ENCODE peak calls at places on chromosome 1, in four cellular contexts. I is left ventricle myocardium inferior, Y is hepatocyte, F is psoas muscle. J is an unnamed sample.

GRCh38 chr1:211589782-211590721 is 11.1 kb upstream of the SLC30A1 start:
- DNase-seq in Y (no peak), I (peak), F (peak), J (no peak)

GRCh38 chr1:180167021-180167701 is 12.5 kb downstream of the QSOX1 start:
- DNase-seq in F (no peak), Y (no peak), I (no peak), J (no peak)

GRCh38 chr1:186404454-186405051 is 28.9 kb downstream of the ODR4 start:
- DNase-seq in I (no peak), Y (peak), F (no peak), J (no peak)

GRCh38 chr1:31297273-31298247 is 728 bp downstream of the ZCCHC17 start:
- DNase-seq in F (no peak), I (no peak), Y (peak), J (peak)

GRCh38 chr1:226476657-226477319 is 68.9 kb upstream of the PARP1 start:
- DNase-seq in I (no peak), Y (no peak), F (no peak), J (no peak)

GRCh38 chr1:171590022-171590421 is 32.0 kb upstream of the MYOCOS start:
- DNase-seq in I (no peak), Y (no peak), F (no peak), J (no peak)

GRCh38 chr1:197632000-197632399 is 143.3 kb downstream of the DENND1B start:
- DNase-seq in Y (no peak), I (no peak), F (no peak), J (no peak)

GRCh38 chr1:48077860-48078259 is 80.7 kb upstream of the TRABD2B start:
- DNase-seq in F (no peak), Y (peak), I (no peak), J (peak)

GRCh38 chr1:202194328-202194648 is 689 bp downstream of the LGR6 start:
- DNase-seq in Y (no peak), F (no peak), I (no peak), J (no peak)

GRCh38 chr1:19582318-19582717 is 61.8 kb upstream of the NBL1 start:
- DNase-seq in F (peak), I (peak), Y (peak), J (peak)

GRCh38 chr1:66468712-66469111 is 65.2 kb upstream of the SGIP1 start:
- DNase-seq in F (no peak), Y (no peak), I (no peak), J (no peak)

GRCh38 chr1:185435696-185436379 is 118.8 kb upstream of the IVNS1ABP start:
- DNase-seq in F (no peak), I (no peak), Y (no peak), J (no peak)

GRCh38 chr1:92599184-92599583 is 112.5 kb upstream of the GFI1 start:
- DNase-seq in I (no peak), Y (peak), F (no peak), J (no peak)

GRCh38 chr1:17295292-17295691 is 12.7 kb upstream of the PADI4 start:
- DNase-seq in Y (no peak), I (no peak), F (no peak), J (no peak)

GRCh38 chr1:17293681-17294415 is 14.1 kb upstream of the PADI4 start:
- DNase-seq in Y (no peak), I (no peak), F (no peak), J (no peak)

GRCh38 chr1:17289756-17290155 is 18.2 kb upstream of the PADI4 start:
- DNase-seq in F (no peak), Y (no peak), I (no peak), J (no peak)

GRCh38 chr1:17290553-17290952 is 17.4 kb upstream of the PADI4 start:
- DNase-seq in Y (no peak), I (no peak), F (no peak), J (no peak)

GRCh38 chr1:17292299-17293198 is 15.4 kb upstream of the PADI4 start:
- DNase-seq in I (no peak), F (no peak), Y (no peak), J (no peak)
- H3K27ac ChIP-seq in I (no peak), F (no peak), Y (no peak), J (no peak)

GRCh38 chr1:22709891-22710687 is 550 bp upstream of the EPHB2 start:
- DNase-seq in I (peak), Y (peak), F (peak), J (peak)

GRCh38 chr1:22710688-22711024 is at the start of gene EPHB2:
- DNase-seq in I (peak), F (peak), Y (peak), J (peak)

GRCh38 chr1:22708777-22709176 is 1.9 kb upstream of the EPHB2 start:
- DNase-seq in F (no peak), Y (no peak), I (no peak), J (no peak)

GRCh38 chr1:22711071-22711470 is 432 bp downstream of the EPHB2 start:
- DNase-seq in F (no peak), Y (peak), I (no peak), J (no peak)

DNA sequence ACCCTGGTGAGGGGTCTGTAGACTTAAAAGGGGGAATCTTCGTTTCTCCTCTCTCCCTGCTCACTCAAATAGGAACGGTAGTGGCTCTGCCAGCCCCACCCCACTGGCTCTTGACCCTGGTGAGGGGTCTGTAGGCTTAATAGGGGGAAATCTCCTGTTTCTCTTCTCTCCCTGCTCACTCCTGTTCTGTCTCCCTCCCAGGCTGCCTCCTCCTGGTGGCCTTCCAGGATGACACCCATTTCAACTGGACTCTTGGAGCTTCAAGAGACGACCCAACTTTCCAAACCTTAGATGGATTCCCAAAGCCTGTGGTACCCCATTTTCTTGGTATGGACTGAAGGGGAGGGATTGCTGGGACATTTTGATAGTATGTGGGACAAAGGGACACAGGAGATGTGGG is 1.4 kb upstream of the EPHB2 start:
- DNase-seq in I (no peak), Y (no peak), F (no peak), J (no peak)
- TF ChIP-seq CTCF in I (no peak), Y (peak), F (no peak), J (peak)

GRCh38 chr1:98321191-98321590 is 340.3 kb upstream of the SNX7 start:
- DNase-seq in Y (no peak), I (no peak), F (no peak), J (no peak)

GRCh38 chr1:98314591-98314990 is 346.9 kb upstream of the SNX7 start:
- DNase-seq in Y (no peak), I (no peak), F (no peak), J (no peak)

GRCh38 chr1:98316286-98316685 is 345.2 kb upstream of the SNX7 start:
- DNase-seq in F (no peak), Y (peak), I (no peak), J (no peak)

GRCh38 chr1:98315309-98315708 is 346.2 kb upstream of the SNX7 start:
- DNase-seq in I (no peak), Y (no peak), F (no peak), J (no peak)
- H3K27ac ChIP-seq in I (no peak), Y (no peak), F (no peak), J (no peak)

GRCh38 chr1:85894651-85895050 is 186.4 kb upstream of the ZNHIT6 start:
- DNase-seq in F (peak), Y (peak), I (no peak), J (no peak)
- TF ChIP-seq CTCF in F (peak), Y (peak), I (peak), J (peak)

GRCh38 chr1:88134983-88135921 is 548.8 kb upstream of the PKN2 start:
- DNase-seq in Y (no peak), F (no peak), I (no peak), J (no peak)

GRCh38 chr1:88145752-88146151 is 538.3 kb upstream of the PKN2 start:
- DNase-seq in F (no peak), Y (peak), I (no peak), J (no peak)

GRCh38 chr1:88141499-88142074 is 542.5 kb upstream of the PKN2 start:
- DNase-seq in I (no peak), Y (no peak), F (no peak), J (no peak)

GRCh38 chr1:88140325-88140724 is 543.7 kb upstream of the PKN2 start:
- DNase-seq in F (no peak), I (no peak), Y (no peak), J (no peak)
- H3K27ac ChIP-seq in F (no peak), I (no peak), Y (no peak), J (no peak)

GRCh38 chr1:174743654-174744561 is 255.8 kb upstream of the CACYBP start:
- DNase-seq in F (no peak), I (no peak), Y (peak), J (no peak)
- TF ChIP-seq CTCF in F (peak), I (peak), Y (peak), J (peak)

GRCh38 chr1:230301820-230302219 is 124.3 kb downstream of the PGBD5 start:
- DNase-seq in I (no peak), F (no peak), Y (no peak), J (no peak)

GRCh38 chr1:230299148-230300006 is 126.8 kb downstream of the PGBD5 start:
- DNase-seq in I (no peak), Y (peak), F (no peak), J (peak)

GRCh38 chr1:230300322-230301301 is 125.5 kb downstream of the PGBD5 start:
- DNase-seq in F (no peak), Y (no peak), I (no peak), J (no peak)

GRCh38 chr1:230303069-230303468 is 123.1 kb downstream of the PGBD5 start:
- DNase-seq in I (no peak), F (no peak), Y (no peak), J (no peak)

GRCh38 chr1:230301322-230301721 is 124.8 kb downstream of the PGBD5 start:
- DNase-seq in Y (no peak), F (no peak), I (no peak), J (no peak)
- H3K27ac ChIP-seq in Y (no peak), F (no peak), I (no peak), J (no peak)

DNA sequence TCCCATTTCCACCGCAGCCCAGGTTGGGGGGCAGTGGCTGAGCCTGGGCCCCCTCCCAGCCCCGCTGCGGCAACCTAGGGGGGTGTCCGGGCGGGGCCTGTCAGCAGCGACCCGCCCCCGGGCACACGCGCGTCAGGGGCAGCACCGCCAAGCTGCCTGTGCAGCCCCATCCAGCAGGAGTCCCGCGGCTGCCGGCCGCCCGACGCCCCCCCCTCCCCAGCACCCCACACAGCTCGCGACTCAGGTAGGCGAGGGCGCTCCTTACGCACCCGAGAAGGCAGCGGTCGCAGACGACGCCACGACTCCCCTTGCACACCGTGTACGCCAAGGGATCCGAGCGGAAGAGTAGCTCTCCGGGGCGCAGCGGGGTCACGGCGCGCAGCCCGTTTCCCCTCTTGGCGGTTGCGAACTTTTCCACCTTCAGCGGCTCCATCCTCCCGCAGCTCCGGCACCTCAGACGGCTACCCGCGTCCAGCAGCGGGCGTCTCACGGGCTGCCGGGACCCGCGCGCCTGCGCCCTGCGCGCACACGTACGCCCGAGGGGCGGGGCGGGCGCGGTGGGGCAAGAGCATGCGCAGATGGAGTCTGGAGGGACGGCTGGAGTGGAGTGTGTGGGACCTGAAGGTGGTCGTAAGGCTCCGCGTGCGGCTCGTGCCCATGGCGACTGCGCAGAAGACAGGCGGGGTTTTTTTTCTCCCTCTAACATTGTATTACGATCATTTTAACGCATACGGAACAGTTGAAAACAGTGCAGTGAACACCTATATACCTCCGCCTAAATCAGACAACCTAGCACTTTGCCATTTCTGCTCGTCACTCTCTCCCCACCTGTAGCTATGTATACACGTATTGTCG is at the start of gene SMYD3:
- DNase-seq in F (peak), I (peak), Y (peak), J (peak)
- TF ChIP-seq CTCF in F (peak), I (peak), Y (peak), J (no peak)

DNA sequence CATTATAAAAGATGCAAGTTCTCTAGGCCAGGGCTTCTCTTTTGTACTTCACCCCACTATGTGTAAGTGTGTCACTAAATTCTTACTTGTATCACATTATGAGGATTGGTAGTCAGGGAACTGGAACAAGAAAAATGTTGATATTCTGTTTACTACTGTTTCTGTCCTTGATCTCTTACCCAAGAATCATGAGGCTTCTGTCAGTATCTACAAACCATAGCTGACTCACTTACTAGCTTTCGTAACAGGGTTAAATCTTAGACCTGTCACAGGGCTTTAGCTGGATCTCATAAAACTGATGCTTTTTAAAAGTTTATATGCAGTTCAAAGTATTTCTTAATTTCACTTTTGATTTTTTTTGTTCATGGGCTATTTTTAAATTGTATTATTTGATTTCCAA is 681.2 kb downstream of the PLPP3 start:
- DNase-seq in I (no peak), Y (peak), F (no peak), J (no peak)
- H3K27ac ChIP-seq in I (no peak), Y (peak), F (no peak), J (no peak)

DNA sequence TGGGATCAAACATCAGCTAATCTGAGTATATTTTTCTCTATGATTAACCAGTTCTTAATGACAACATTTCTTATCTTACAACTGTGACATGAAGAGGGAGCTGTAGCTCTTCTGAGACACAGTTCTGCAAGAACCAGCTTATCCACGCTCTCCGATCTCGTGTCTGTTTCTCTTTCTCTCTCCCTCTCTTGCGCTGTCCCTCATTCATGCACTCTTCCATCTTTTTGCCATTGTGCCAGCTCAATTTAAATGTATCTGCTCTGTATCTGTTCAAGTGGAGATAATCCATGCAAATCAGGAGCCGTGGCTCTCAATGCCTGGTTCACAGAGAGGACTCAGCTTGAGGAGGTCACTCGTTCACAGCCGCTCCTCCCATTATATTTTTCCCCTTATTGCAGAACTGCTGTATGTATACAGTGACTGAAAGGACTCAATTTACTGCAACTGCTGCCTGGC is 494.7 kb upstream of the ADGRL2 start:
- DNase-seq in Y (peak), F (no peak), I (no peak), J (peak)
- TF ChIP-seq CTCF in Y (peak), F (peak), I (peak), J (peak)

J was measured in colonic mucosa.